ENCODE peak calls at places on chromosomes 16 and 17, in five cellular contexts. R, Q, M, W and U are unnamed samples.

GRCh38 chr17:17506181-17506741 is 10.1 kb upstream of the RASD1 start:
- DNase-seq in R (no peak), Q (no peak), M (peak), W (no peak), U (no peak)

GRCh38 chr17:61385869-61386245 is 13.8 kb upstream of the TBX2 start:
- DNase-seq in R (no peak), Q (no peak), M (no peak), W (no peak), U (no peak)

GRCh38 chr17:60134396-60135159 is 15.2 kb upstream of the CA4 start:
- DNase-seq in R (peak), Q (no peak), M (no peak), W (no peak), U (no peak)

GRCh38 chr16:84462296-84463210 is 41.9 kb downstream of the MEAK7 start:
- DNase-seq in R (no peak), Q (no peak), M (peak), W (no peak), U (no peak)

GRCh38 chr16:85987750-85988078 is 88.8 kb downstream of the IRF8 start:
- DNase-seq in R (no peak), Q (no peak), M (no peak), W (no peak), U (no peak)

GRCh38 chr16:84266451-84266850 is 26.6 kb upstream of the KCNG4 start:
- DNase-seq in R (peak), Q (peak), M (no peak), W (peak), U (peak)

GRCh38 chr16:81239722-81240121 is 1.2 kb downstream of the BCO1 start:
- DNase-seq in R (no peak), Q (no peak), M (no peak), W (no peak), U (no peak)

GRCh38 chr17:43750154-43750553 is 8.4 kb downstream of the SOST start:
- DNase-seq in R (no peak), Q (no peak), M (no peak), W (no peak), U (no peak)

GRCh38 chr16:17211797-17212196 is 259.0 kb downstream of the XYLT1 start:
- DNase-seq in R (peak), Q (peak), M (no peak), W (peak), U (no peak)

GRCh38 chr17:79777166-79777843 is 643 bp upstream of the CBX2 start:
- DNase-seq in R (peak), Q (peak), M (peak), W (peak), U (no peak)
- TF ChIP-seq CTCF in R (peak), Q (peak), M (no peak), W (peak), U (peak)

DNA sequence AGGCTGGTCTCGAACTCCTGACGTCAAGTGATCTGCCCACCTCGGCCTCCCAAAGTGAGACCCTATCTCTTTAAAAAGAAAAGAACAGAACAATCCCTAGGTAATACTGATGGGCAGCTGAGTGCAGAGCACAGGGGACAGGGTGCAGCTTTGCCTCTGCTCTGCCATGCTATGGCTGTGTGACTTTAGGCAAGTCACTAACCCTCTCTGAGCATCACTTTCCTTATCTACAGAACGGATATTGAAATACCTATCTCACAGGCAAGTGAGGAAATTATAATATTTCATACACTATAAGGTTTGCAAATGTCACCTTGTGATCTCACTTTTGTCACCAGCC is 4.1 kb downstream of the CASKIN2 start:
- DNase-seq in R (no peak), Q (no peak), M (no peak), W (no peak), U (no peak)
- H3K4me3 ChIP-seq in R (no peak), Q (no peak), M (no peak), W (no peak), U (no peak)

GRCh38 chr16:48133455-48134226 is 22.2 kb downstream of the ABCC12 start:
- DNase-seq in R (no peak), Q (no peak), M (no peak), W (no peak), U (no peak)

GRCh38 chr16:48138543-48138942 is 17.2 kb downstream of the ABCC12 start:
- DNase-seq in R (no peak), Q (no peak), M (no peak), W (no peak), U (no peak)

GRCh38 chr16:48139517-48139916 is 16.3 kb downstream of the ABCC12 start:
- DNase-seq in R (no peak), Q (no peak), M (no peak), W (no peak), U (no peak)

GRCh38 chr16:48136547-48137360 is 19.0 kb downstream of the ABCC12 start:
- DNase-seq in R (no peak), Q (no peak), M (no peak), W (no peak), U (no peak)

DNA sequence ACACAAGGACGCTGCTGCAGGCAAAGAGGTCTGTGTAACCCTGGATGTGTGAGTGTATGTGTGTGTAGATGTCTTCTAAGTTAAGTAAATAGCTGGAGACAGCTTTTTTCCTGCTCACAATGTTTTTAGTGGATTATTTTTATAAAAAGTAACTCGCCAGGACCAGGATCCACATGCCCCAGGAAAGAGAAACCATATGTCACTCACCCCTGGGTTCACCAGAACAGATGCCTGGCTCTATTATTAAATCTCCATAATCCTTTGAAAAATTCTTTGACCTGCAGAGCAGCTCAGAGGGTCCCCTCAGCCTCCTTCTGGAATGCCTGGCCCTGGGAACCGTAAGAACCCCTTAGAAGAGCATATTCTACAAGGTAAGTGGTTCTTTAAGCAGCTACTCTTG is 18.0 kb downstream of the ABCC12 start:
- DNase-seq in R (no peak), Q (no peak), M (no peak), W (no peak), U (no peak)
- TF ChIP-seq CTCF in R (no peak), Q (no peak), M (no peak), W (no peak), U (no peak)

GRCh38 chr16:89920723-89921122 is 2.1 kb downstream of the MC1R start:
- DNase-seq in R (no peak), Q (no peak), M (no peak), W (no peak), U (no peak)
- H3K4me3 ChIP-seq in R (peak), Q (no peak), M (no peak), W (no peak), U (no peak)

GRCh38 chr16:82630219-82630618 is 3.5 kb downstream of the CDH13 start:
- DNase-seq in R (no peak), Q (no peak), M (no peak), W (no peak), U (no peak)

GRCh38 chr16:82630688-82631087 is 3.9 kb downstream of the CDH13 start:
- DNase-seq in R (no peak), Q (no peak), M (no peak), W (no peak), U (no peak)

GRCh38 chr16:82629441-82630027 is 2.8 kb downstream of the CDH13 start:
- DNase-seq in R (no peak), Q (peak), M (no peak), W (no peak), U (no peak)

GRCh38 chr16:82633964-82634600 is 7.3 kb downstream of the CDH13 start:
- DNase-seq in R (no peak), Q (no peak), M (peak), W (no peak), U (no peak)

DNA sequence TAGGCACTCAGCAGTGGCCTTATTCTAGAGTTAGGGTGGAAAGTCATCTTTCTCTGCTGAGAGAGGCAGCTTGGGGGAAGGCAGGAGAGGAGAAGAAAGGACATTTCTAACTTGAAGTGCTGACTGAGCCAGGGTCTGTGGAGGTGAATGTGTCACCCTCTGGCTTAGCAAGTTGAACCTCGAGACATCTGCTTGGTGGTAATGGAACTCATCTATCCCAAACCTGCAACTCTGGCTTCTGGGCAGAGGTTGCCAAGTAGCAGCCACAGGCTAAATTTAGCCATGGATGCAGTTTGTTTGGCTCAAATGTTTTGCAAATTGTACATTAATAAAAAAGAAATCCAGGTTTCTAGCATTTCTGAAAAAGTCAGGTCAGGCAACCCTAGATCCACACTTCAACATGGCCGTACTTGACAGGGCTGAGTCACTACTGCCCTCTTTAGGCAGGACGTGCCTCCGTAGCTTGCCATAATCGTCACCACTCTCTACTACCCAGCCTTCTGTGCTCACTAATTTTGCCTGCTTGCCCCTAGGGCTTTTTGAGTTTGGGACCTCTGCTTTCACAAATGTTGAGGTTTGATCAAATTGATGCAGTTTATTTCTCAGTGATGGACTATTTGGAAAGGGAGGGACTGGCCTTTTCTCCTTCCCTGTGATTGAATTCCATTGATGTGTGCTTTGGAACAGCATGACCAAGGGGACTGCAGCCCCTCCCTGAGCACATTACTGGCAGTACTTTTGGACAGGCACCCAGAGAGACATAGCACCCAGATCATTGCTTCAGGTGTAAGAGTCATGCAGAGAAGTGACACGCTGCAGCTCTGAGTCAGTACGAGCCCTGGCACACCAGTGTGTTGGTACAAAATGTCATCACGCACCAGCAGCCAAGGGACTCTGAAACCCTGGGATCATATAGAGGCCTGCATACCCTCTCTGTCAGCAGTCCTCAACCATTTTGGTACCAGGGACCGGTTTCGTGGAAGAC is 5.2 kb downstream of the CDH13 start:
- DNase-seq in R (no peak), Q (peak), M (no peak), W (no peak), U (no peak)
- TF ChIP-seq CTCF in R (peak), Q (peak), M (no peak), W (peak), U (peak)